ENCODE peak calls at places on chromosome 14, in eight cellular contexts. A, Z, E, L, D, B, O and H are unnamed samples.

GRCh38 chr14:77208266-77208978 is 26.8 kb downstream of the TMEM63C start:
- DNase-seq in L (peak; percentile 78), O (peak; percentile 6), B (peak; percentile 5), Z (peak; percentile 50), A (peak; percentile 54), D (peak; percentile 73), E (peak; percentile 50), H (peak; percentile 39)

GRCh38 chr14:69090187-69090789 is 62.6 kb downstream of the DCAF5 start:
- DNase-seq in E (peak; percentile 52), Z (peak; percentile 47), D (peak; percentile 63), A (peak; percentile 55), O (peak; percentile 20), L (no peak), B (no peak), H (peak; percentile 46)

GRCh38 chr14:72878746-72879145 is 15.2 kb downstream of the DPF3 start:
- DNase-seq in A (no peak), D (no peak), Z (no peak), B (no peak), E (no peak), O (no peak), L (no peak), H (no peak)

GRCh38 chr14:22002860-22003284 is 329.3 kb upstream of the OR4E1 start:
- DNase-seq in Z (peak; percentile 72), A (no peak), D (no peak), B (no peak), L (peak; percentile 86), E (no peak), O (no peak), H (peak; percentile 13)

GRCh38 chr14:83556746-83557460 is 1973.0 kb upstream of the FLRT2 start:
- DNase-seq in E (peak; percentile 36), O (peak; percentile 48), B (peak; percentile 86), Z (no peak), A (no peak), L (no peak), D (peak; percentile 7), H (no peak)

GRCh38 chr14:61753631-61754030 is 8.6 kb upstream of the SNAPC1 start:
- DNase-seq in Z (no peak), D (peak; percentile 58), A (no peak), L (no peak), O (no peak), E (no peak), B (no peak), H (peak; percentile 6)

GRCh38 chr14:49408187-49408963 is 177.8 kb downstream of the RPS29 start:
- DNase-seq in B (no peak), O (no peak), E (peak; percentile 21), L (no peak), A (no peak), Z (no peak), D (peak; percentile 31), H (no peak)

GRCh38 chr14:65302571-65303184 is 109.9 kb upstream of the FUT8 start:
- DNase-seq in Z (no peak), A (no peak), L (no peak), O (no peak), D (peak; percentile 7), B (no peak), E (peak; percentile 31), H (peak; percentile 96)

GRCh38 chr14:59098377-59098776 is 90.1 kb upstream of the DAAM1 start:
- DNase-seq in E (peak; percentile 98), L (no peak), A (peak; percentile 83), O (no peak), Z (no peak), B (peak; percentile 95), D (peak; percentile 76), H (no peak)

GRCh38 chr14:74545386-74545785 is 51.8 kb downstream of the ISCA2 start:
- DNase-seq in A (no peak), E (no peak), B (no peak), L (no peak), O (no peak), Z (no peak), D (no peak), H (no peak)

GRCh38 chr14:71645656-71646055 is 286.6 kb upstream of the RGS6 start:
- DNase-seq in D (peak; percentile 60), B (no peak), Z (no peak), L (no peak), A (no peak), E (peak; percentile 63), O (no peak), H (no peak)

GRCh38 chr14:99225804-99226203 is 46.2 kb downstream of the BCL11B start:
- DNase-seq in D (no peak), Z (no peak), B (no peak), E (no peak), L (no peak), A (no peak), O (no peak), H (no peak)

GRCh38 chr14:105879867-105880561 is 353.6 kb downstream of the TMEM121 start:
- DNase-seq in A (no peak), D (no peak), Z (no peak), B (no peak), O (no peak), E (no peak), L (peak; percentile 59), H (no peak)

GRCh38 chr14:27945512-27945911 is 821.1 kb upstream of the FOXG1 start:
- DNase-seq in B (no peak), A (no peak), E (no peak), O (no peak), Z (no peak), D (no peak), L (no peak), H (no peak)

GRCh38 chr14:54226558-54226957 is 170.2 kb upstream of the CDKN3 start:
- DNase-seq in O (no peak), A (no peak), Z (no peak), L (no peak), E (no peak), B (no peak), D (no peak), H (no peak)

GRCh38 chr14:74739293-74740030 is 23.7 kb upstream of the YLPM1 start:
- DNase-seq in A (no peak), B (no peak), Z (no peak), L (no peak), D (no peak), E (peak; percentile 22), O (no peak), H (no peak)

GRCh38 chr14:41605550-41606248 is 977 bp upstream of the LRFN5 start:
- DNase-seq in E (peak; percentile 65), A (no peak), D (peak; percentile 67), O (no peak), L (no peak), B (no peak), Z (no peak), H (no peak)

GRCh38 chr14:52241102-52241793 is 26.2 kb upstream of the PTGDR start:
- DNase-seq in O (peak; percentile 72), A (peak; percentile 33), L (no peak), B (peak; percentile 82), E (peak; percentile 78), D (peak; percentile 75), Z (no peak), H (no peak)

GRCh38 chr14:58918066-58918465 is 270.4 kb upstream of the DAAM1 start:
- DNase-seq in Z (no peak), L (no peak), D (no peak), A (peak; percentile 67), O (no peak), E (peak; percentile 62), B (no peak), H (no peak)

GRCh38 chr14:77615231-77616132 is 955 bp downstream of the SPTLC2 start:
- DNase-seq in Z (no peak), L (peak; percentile 64), E (peak; percentile 49), O (no peak), D (no peak), A (peak; percentile 64), B (no peak), H (no peak)

GRCh38 chr14:29039171-29039570 is 272.6 kb downstream of the FOXG1 start:
- DNase-seq in E (peak; percentile 34), A (no peak), L (no peak), Z (no peak), B (no peak), O (no peak), D (peak; percentile 6), H (no peak)

GRCh38 chr14:81176224-81176623 is 44.5 kb downstream of the GTF2A1 start:
- DNase-seq in A (no peak), E (no peak), O (no peak), Z (no peak), D (no peak), B (no peak), L (no peak), H (no peak)

GRCh38 chr14:48350971-48351370 is 675.6 kb upstream of the MDGA2 start:
- DNase-seq in E (peak; percentile 78), D (no peak), L (no peak), O (no peak), B (peak; percentile 19), A (peak; percentile 63), Z (no peak), H (no peak)

GRCh38 chr14:99885649-99885958 is 92.4 kb downstream of the EML1 start:
- DNase-seq in A (no peak), O (no peak), Z (no peak), D (no peak), L (no peak), E (no peak), B (no peak), H (no peak)

GRCh38 chr14:70595443-70596185 is 4.8 kb downstream of the MED6 start:
- DNase-seq in Z (peak; percentile 3), B (no peak), A (peak; percentile 11), O (no peak), D (no peak), L (no peak), E (peak; percentile 18), H (no peak)

GRCh38 chr14:90692061-90692460 is 124.2 kb downstream of the TTC7B start:
- DNase-seq in D (no peak), Z (no peak), A (no peak), B (no peak), O (peak; percentile 22), E (no peak), L (no peak), H (no peak)